ENCODE peak calls at places on chromosomes 13 and 19, in five cellular contexts. One of them, this sample, is unnamed.

GRCh38 chr19:28313633-28314032 is 899.3 kb downstream of the UQCRFS1 start:
- DNase-seq in GM04503: peak
- DNase-seq in AG08395: peak
- DNase-seq in stimulated activated CD8-positive, alpha-beta memory T cell treated with anti-CD3 and anti-CD28 coated beads, Interleukin-15, amount 100 ng/mL, for 24 hours: no peak
- DNase-seq in fibroblast of mammary gland: peak
- DNase-seq in this sample: no peak

GRCh38 chr19:52296400-52296772 is 583 bp upstream of the ZNF480 start:
- DNase-seq in GM04503: no peak
- DNase-seq in AG08395: no peak
- DNase-seq in stimulated activated CD8-positive, alpha-beta memory T cell treated with anti-CD3 and anti-CD28 coated beads, Interleukin-15, amount 100 ng/mL, for 24 hours: no peak
- DNase-seq in fibroblast of mammary gland: no peak
- DNase-seq in this sample: no peak

GRCh38 chr19:41997851-41998229 is 3.8 kb upstream of the ATP1A3 start:
- DNase-seq in GM04503: no peak
- DNase-seq in AG08395: no peak
- DNase-seq in stimulated activated CD8-positive, alpha-beta memory T cell treated with anti-CD3 and anti-CD28 coated beads, Interleukin-15, amount 100 ng/mL, for 24 hours: no peak
- DNase-seq in fibroblast of mammary gland: no peak
- DNase-seq in this sample: peak

GRCh38 chr19:45403781-45404556 is 900 bp downstream of the PPP1R13L start:
- DNase-seq in GM04503: no peak
- DNase-seq in AG08395: no peak
- DNase-seq in stimulated activated CD8-positive, alpha-beta memory T cell treated with anti-CD3 and anti-CD28 coated beads, Interleukin-15, amount 100 ng/mL, for 24 hours: no peak
- DNase-seq in fibroblast of mammary gland: no peak
- DNase-seq in this sample: no peak

GRCh38 chr13:39847336-39847735 is 191.9 kb downstream of the COG6 start:
- DNase-seq in GM04503: no peak
- DNase-seq in AG08395: no peak
- DNase-seq in stimulated activated CD8-positive, alpha-beta memory T cell treated with anti-CD3 and anti-CD28 coated beads, Interleukin-15, amount 100 ng/mL, for 24 hours: no peak
- DNase-seq in fibroblast of mammary gland: no peak
- DNase-seq in this sample: no peak

GRCh38 chr13:114115796-114116195 is 16.6 kb downstream of the RASA3 start:
- DNase-seq in GM04503: no peak
- DNase-seq in AG08395: no peak
- DNase-seq in stimulated activated CD8-positive, alpha-beta memory T cell treated with anti-CD3 and anti-CD28 coated beads, Interleukin-15, amount 100 ng/mL, for 24 hours: no peak
- DNase-seq in fibroblast of mammary gland: no peak
- DNase-seq in this sample: no peak

GRCh38 chr13:40779796-40780285 is 8.9 kb upstream of the MRPS31 start:
- DNase-seq in GM04503: no peak
- DNase-seq in AG08395: no peak
- DNase-seq in stimulated activated CD8-positive, alpha-beta memory T cell treated with anti-CD3 and anti-CD28 coated beads, Interleukin-15, amount 100 ng/mL, for 24 hours: no peak
- DNase-seq in fibroblast of mammary gland: no peak
- DNase-seq in this sample: no peak

GRCh38 chr19:803686-804418 is 6.6 kb downstream of the PTBP1 start:
- DNase-seq in GM04503: no peak
- DNase-seq in AG08395: no peak
- DNase-seq in stimulated activated CD8-positive, alpha-beta memory T cell treated with anti-CD3 and anti-CD28 coated beads, Interleukin-15, amount 100 ng/mL, for 24 hours: no peak
- DNase-seq in fibroblast of mammary gland: no peak
- DNase-seq in this sample: no peak

GRCh38 chr19:3270908-3271307 is 46.4 kb downstream of the CELF5 start:
- DNase-seq in GM04503: no peak
- DNase-seq in AG08395: no peak
- DNase-seq in stimulated activated CD8-positive, alpha-beta memory T cell treated with anti-CD3 and anti-CD28 coated beads, Interleukin-15, amount 100 ng/mL, for 24 hours: peak
- DNase-seq in fibroblast of mammary gland: peak
- DNase-seq in this sample: no peak

GRCh38 chr19:47037766-47038165 is 10.7 kb downstream of the TMEM160 start:
- DNase-seq in GM04503: no peak
- DNase-seq in AG08395: no peak
- DNase-seq in stimulated activated CD8-positive, alpha-beta memory T cell treated with anti-CD3 and anti-CD28 coated beads, Interleukin-15, amount 100 ng/mL, for 24 hours: no peak
- DNase-seq in fibroblast of mammary gland: no peak
- DNase-seq in this sample: no peak

GRCh38 chr13:67148219-67148583 is 81.9 kb downstream of the PCDH9 start:
- DNase-seq in GM04503: peak
- DNase-seq in AG08395: peak
- DNase-seq in stimulated activated CD8-positive, alpha-beta memory T cell treated with anti-CD3 and anti-CD28 coated beads, Interleukin-15, amount 100 ng/mL, for 24 hours: no peak
- DNase-seq in fibroblast of mammary gland: peak
- DNase-seq in this sample: no peak

GRCh38 chr13:32969516-32969941 is 46.7 kb upstream of the KL start:
- DNase-seq in GM04503: peak
- DNase-seq in AG08395: peak
- DNase-seq in stimulated activated CD8-positive, alpha-beta memory T cell treated with anti-CD3 and anti-CD28 coated beads, Interleukin-15, amount 100 ng/mL, for 24 hours: no peak
- DNase-seq in fibroblast of mammary gland: peak
- DNase-seq in this sample: no peak

GRCh38 chr19:1013218-1013617 is 7.7 kb downstream of the TMEM259 start:
- DNase-seq in GM04503: no peak
- DNase-seq in AG08395: no peak
- DNase-seq in stimulated activated CD8-positive, alpha-beta memory T cell treated with anti-CD3 and anti-CD28 coated beads, Interleukin-15, amount 100 ng/mL, for 24 hours: no peak
- DNase-seq in fibroblast of mammary gland: no peak
- DNase-seq in this sample: no peak

GRCh38 chr19:49488046-49488862 is 846 bp downstream of the RPL13A start:
- DNase-seq in GM04503: no peak
- DNase-seq in AG08395: no peak
- DNase-seq in stimulated activated CD8-positive, alpha-beta memory T cell treated with anti-CD3 and anti-CD28 coated beads, Interleukin-15, amount 100 ng/mL, for 24 hours: no peak
- DNase-seq in fibroblast of mammary gland: no peak
- DNase-seq in this sample: no peak

GRCh38 chr13:42760949-42761348 is 20.4 kb upstream of the FAM216B start:
- DNase-seq in GM04503: no peak
- DNase-seq in AG08395: no peak
- DNase-seq in stimulated activated CD8-positive, alpha-beta memory T cell treated with anti-CD3 and anti-CD28 coated beads, Interleukin-15, amount 100 ng/mL, for 24 hours: no peak
- DNase-seq in fibroblast of mammary gland: peak
- DNase-seq in this sample: no peak

GRCh38 chr13:50400930-50401553 is 385.8 kb downstream of the KCNRG start:
- DNase-seq in GM04503: peak
- DNase-seq in AG08395: peak
- DNase-seq in stimulated activated CD8-positive, alpha-beta memory T cell treated with anti-CD3 and anti-CD28 coated beads, Interleukin-15, amount 100 ng/mL, for 24 hours: no peak
- DNase-seq in fibroblast of mammary gland: peak
- DNase-seq in this sample: no peak

GRCh38 chr13:84606616-84607015 is 724.3 kb upstream of the SLITRK1 start:
- DNase-seq in GM04503: no peak
- DNase-seq in AG08395: no peak
- DNase-seq in stimulated activated CD8-positive, alpha-beta memory T cell treated with anti-CD3 and anti-CD28 coated beads, Interleukin-15, amount 100 ng/mL, for 24 hours: no peak
- DNase-seq in fibroblast of mammary gland: no peak
- DNase-seq in this sample: no peak

GRCh38 chr19:3832001-3832400 is 36.8 kb downstream of the ZFR2 start:
- DNase-seq in GM04503: no peak
- DNase-seq in AG08395: no peak
- DNase-seq in stimulated activated CD8-positive, alpha-beta memory T cell treated with anti-CD3 and anti-CD28 coated beads, Interleukin-15, amount 100 ng/mL, for 24 hours: no peak
- DNase-seq in fibroblast of mammary gland: no peak
- DNase-seq in this sample: no peak

GRCh38 chr19:45446944-45447343 is 20.9 kb upstream of the FOSB start:
- DNase-seq in GM04503: no peak
- DNase-seq in AG08395: peak
- DNase-seq in stimulated activated CD8-positive, alpha-beta memory T cell treated with anti-CD3 and anti-CD28 coated beads, Interleukin-15, amount 100 ng/mL, for 24 hours: no peak
- DNase-seq in fibroblast of mammary gland: no peak
- DNase-seq in this sample: no peak

GRCh38 chr19:3433313-3433712 is 47.0 kb downstream of the SMIM24 start:
- DNase-seq in GM04503: no peak
- DNase-seq in AG08395: no peak
- DNase-seq in stimulated activated CD8-positive, alpha-beta memory T cell treated with anti-CD3 and anti-CD28 coated beads, Interleukin-15, amount 100 ng/mL, for 24 hours: no peak
- DNase-seq in fibroblast of mammary gland: no peak
- DNase-seq in this sample: no peak